ENCODE peak calls at places on chromosomes 1 and 21, in six cellular contexts. T is stimulated activated CD4-positive, alpha-beta T cell treated with anti-CD3 and anti-CD28 coated beads, Interleukin-2, amount 100 ng/mL, for 24 hours; Y is GM12891; C is NCI-H187; N is activated CD4-positive, alpha-beta memory T cell treated with anti-CD3 and anti-CD28 coated beads for 36 hours; G is aorta. I is an unnamed sample.

GRCh38 chr1:201904579-201904978 is 15.9 kb downstream of the SHISA4 start:
- DNase-seq in G (peak), Y (no peak), T (no peak), N (no peak), C (no peak), I (no peak)

GRCh38 chr1:230377324-230377723 is 48.8 kb downstream of the PGBD5 start:
- DNase-seq in Y (no peak), G (no peak), T (no peak), N (no peak), C (no peak), I (no peak)

GRCh38 chr1:13651279-13651678 is 48.7 kb upstream of the PRDM2 start:
- DNase-seq in N (no peak), G (no peak), C (no peak), T (no peak), Y (no peak), I (no peak)

GRCh38 chr1:183630748-183631147 is 4.8 kb downstream of the ARPC5 start:
- DNase-seq in G (no peak), N (no peak), Y (no peak), T (no peak), C (no peak), I (no peak)

GRCh38 chr1:7847599-7847998 is 5.3 kb downstream of the UTS2 start:
- DNase-seq in C (no peak), Y (no peak), T (no peak), N (no peak), G (no peak), I (no peak)

GRCh38 chr21:15732290-15732995 is 2.7 kb downstream of the USP25 start:
- DNase-seq in N (peak), T (no peak), C (no peak), Y (peak), G (no peak), I (no peak)

GRCh38 chr1:228117335-228117734 is 8.2 kb upstream of the MRPL55 start:
- DNase-seq in N (no peak), T (no peak), Y (no peak), C (no peak), G (no peak), I (no peak)

GRCh38 chr1:183093821-183094287 is 70.6 kb downstream of the LAMC1 start:
- DNase-seq in T (no peak), G (no peak), Y (no peak), C (no peak), N (no peak), I (no peak)

GRCh38 chr21:37367758-37368535 is 1.4 kb downstream of the DYRK1A start:
- DNase-seq in Y (no peak), G (peak), T (peak), C (no peak), N (peak), I (peak)

GRCh38 chr1:245298781-245299180 is 144.0 kb downstream of the KIF26B start:
- DNase-seq in Y (no peak), G (no peak), C (no peak), T (no peak), N (no peak), I (no peak)

GRCh38 chr1:184143449-184143848 is 91.9 kb downstream of the TSEN15 start:
- DNase-seq in N (no peak), T (no peak), Y (no peak), C (no peak), G (no peak), I (no peak)

GRCh38 chr21:33325222-33326067 is 675 bp downstream of the IFNAR1 start:
- DNase-seq in G (peak), T (peak), C (peak), Y (no peak), N (peak), I (peak)

GRCh38 chr1:27102707-27103468 is 52.0 kb downstream of the SLC9A1 start:
- DNase-seq in T (peak), N (peak), G (peak), Y (peak), C (peak), I (peak)

GRCh38 chr1:201771466-201771865 is 57.5 kb upstream of the IPO9 start:
- DNase-seq in C (no peak), Y (no peak), G (no peak), T (no peak), N (no peak), I (no peak)

GRCh38 chr1:157369808-157370521 is 182.3 kb downstream of the FCRL5 start:
- DNase-seq in G (no peak), T (peak), C (peak), Y (peak), N (peak), I (peak)

GRCh38 chr21:32368386-32368785 is 24.4 kb downstream of the URB1 start:
- DNase-seq in C (no peak), T (no peak), G (no peak), N (no peak), Y (no peak), I (no peak)

GRCh38 chr21:43959231-43960041 is 52.7 kb upstream of the TRAPPC10 start:
- DNase-seq in Y (no peak), N (no peak), C (no peak), G (no peak), T (no peak), I (no peak)

GRCh38 chr1:22808186-22808845 is 97.7 kb downstream of the EPHB2 start:
- DNase-seq in Y (no peak), N (no peak), G (no peak), C (no peak), T (no peak), I (no peak)

GRCh38 chr1:93713247-93713764 is 31.7 kb upstream of the BCAR3 start:
- DNase-seq in Y (no peak), T (no peak), G (no peak), N (no peak), C (no peak), I (no peak)

GRCh38 chr21:41947596-41948403 is 6.0 kb downstream of the C2CD2 start:
- DNase-seq in N (no peak), T (no peak), C (no peak), G (peak), Y (no peak), I (no peak)

GRCh38 chr1:178093150-178093957 is 550 bp upstream of the RASAL2 start:
- DNase-seq in N (peak), C (peak), G (peak), Y (peak), T (peak), I (no peak)

GRCh38 chr1:108502624-108503023 is 52.5 kb downstream of the NBPF6 start:
- DNase-seq in C (no peak), N (no peak), G (no peak), Y (no peak), T (no peak), I (no peak)

GRCh38 chr1:6858586-6858985 is 73.3 kb downstream of the CAMTA1 start:
- DNase-seq in T (no peak), Y (no peak), C (no peak), G (no peak), N (no peak), I (no peak)

GRCh38 chr1:118788372-118788955 is 199.7 kb downstream of the TBX15 start:
- DNase-seq in N (no peak), T (no peak), Y (no peak), G (peak), C (no peak), I (no peak)

GRCh38 chr21:32270748-32271147 is 8.1 kb downstream of the MIS18A start:
- DNase-seq in C (no peak), T (no peak), Y (no peak), N (no peak), G (no peak), I (no peak)

GRCh38 chr1:64505232-64505943 is 35.5 kb downstream of the CACHD1 start:
- DNase-seq in G (peak), N (peak), Y (peak), T (peak), C (peak), I (peak)

GRCh38 chr1:25487628-25488027 is 55.8 kb upstream of the LDLRAP1 start:
- DNase-seq in G (no peak), T (peak), C (no peak), Y (no peak), N (peak), I (peak)

GRCh38 chr1:243343970-243344749 is 88.3 kb downstream of the SDCCAG8 start:
- DNase-seq in Y (no peak), C (peak), G (no peak), T (no peak), N (no peak), I (no peak)

GRCh38 chr1:236124965-236125364 is 17.4 kb upstream of the GPR137B start:
- DNase-seq in N (no peak), Y (no peak), G (no peak), C (no peak), T (no peak), I (no peak)

GRCh38 chr1:7827134-7827955 is 25.5 kb downstream of the UTS2 start:
- DNase-seq in C (no peak), T (peak), Y (no peak), G (no peak), N (peak), I (peak)

GRCh38 chr1:154466136-154466665 is 35.8 kb upstream of the TDRD10 start:
- DNase-seq in Y (no peak), N (no peak), T (no peak), C (no peak), G (peak), I (no peak)

GRCh38 chr1:54502342-54502741 is 45.7 kb upstream of the ACOT11 start:
- DNase-seq in C (no peak), N (no peak), Y (no peak), G (no peak), T (no peak), I (no peak)

GRCh38 chr1:101242331-101243050 is 5.7 kb downstream of the S1PR1 start:
- DNase-seq in T (no peak), G (no peak), N (no peak), Y (no peak), C (no peak), I (no peak)

GRCh38 chr1:176692431-176692830 is 229.5 kb downstream of the PAPPA2 start:
- DNase-seq in C (peak), T (no peak), N (no peak), G (no peak), Y (no peak), I (no peak)

GRCh38 chr1:100750002-100750885 is 30.7 kb downstream of the VCAM1 start:
- DNase-seq in C (no peak), G (no peak), N (no peak), Y (no peak), T (no peak), I (no peak)

GRCh38 chr1:70134148-70134547 is 71.2 kb downstream of the LRRC40 start:
- DNase-seq in T (no peak), Y (no peak), C (no peak), G (no peak), N (no peak), I (no peak)

GRCh38 chr1:167913895-167914502 is at the start of gene ADCY10:
- DNase-seq in C (no peak), T (no peak), N (no peak), Y (no peak), G (no peak), I (no peak)

GRCh38 chr21:39938086-39938611 is 70.9 kb downstream of the PCP4 start:
- DNase-seq in Y (no peak), G (no peak), T (no peak), N (no peak), C (no peak), I (no peak)

GRCh38 chr21:41778974-41779600 is 12.2 kb upstream of the RIPK4 start:
- DNase-seq in C (no peak), G (peak), Y (no peak), N (no peak), T (no peak), I (no peak)